ENCODE peak calls at places on chromosome 14, in nine cellular contexts. One of them, this sample, is unnamed.
A peak's percentile ranks its signal among the peaks of the same experiment; 100 is the strongest.

GRCh38 chr14:55398679-55399078 is 13.0 kb downstream of the ATG14 start:
- DNase-seq in hepatocyte: peak; percentile 45
- DNase-seq in mesenchymal stem cell: peak; percentile 94
- DNase-seq in IMR-90: peak; percentile 99
- DNase-seq in GM23338: no peak
- DNase-seq in HCT116: peak; percentile 73
- DNase-seq in SK-N-SH: no peak
- DNase-seq in H9: no peak
- DNase-seq in PC-3: peak; percentile 99
- DNase-seq in this sample: peak; percentile 99

GRCh38 chr14:95182379-95182778 is 25.1 kb upstream of the DICER1 start:
- DNase-seq in PC-3: no peak
- DNase-seq in SK-N-SH: no peak
- DNase-seq in GM23338: peak; percentile 53
- DNase-seq in HCT116: no peak
- DNase-seq in hepatocyte: no peak
- DNase-seq in IMR-90: no peak
- DNase-seq in H9: no peak
- DNase-seq in mesenchymal stem cell: no peak
- DNase-seq in this sample: no peak

GRCh38 chr14:65079201-65079600 is 23.1 kb downstream of the MAX start:
- DNase-seq in HCT116: no peak
- DNase-seq in GM23338: no peak
- DNase-seq in IMR-90: no peak
- DNase-seq in SK-N-SH: no peak
- DNase-seq in PC-3: no peak
- DNase-seq in hepatocyte: no peak
- DNase-seq in H9: no peak
- DNase-seq in mesenchymal stem cell: no peak
- DNase-seq in this sample: no peak

GRCh38 chr14:95759952-95760351 is 46.0 kb upstream of the TCL1A start:
- DNase-seq in SK-N-SH: peak; percentile 24
- DNase-seq in IMR-90: no peak
- DNase-seq in hepatocyte: no peak
- DNase-seq in PC-3: no peak
- DNase-seq in mesenchymal stem cell: no peak
- DNase-seq in HCT116: no peak
- DNase-seq in H9: no peak
- DNase-seq in GM23338: no peak
- DNase-seq in this sample: no peak

GRCh38 chr14:56659964-56660551 is 80.5 kb downstream of the TMEM260 start:
- DNase-seq in SK-N-SH: peak; percentile 60
- DNase-seq in IMR-90: peak; percentile 62
- DNase-seq in hepatocyte: peak; percentile 51
- DNase-seq in HCT116: peak; percentile 32
- DNase-seq in mesenchymal stem cell: peak; percentile 57
- DNase-seq in H9: no peak
- DNase-seq in PC-3: peak; percentile 82
- DNase-seq in GM23338: peak; percentile 73
- DNase-seq in this sample: peak; percentile 44

GRCh38 chr14:96095581-96096476 is 56.7 kb downstream of the C14orf132 start:
- DNase-seq in HCT116: no peak
- DNase-seq in H9: no peak
- DNase-seq in GM23338: peak; percentile 43
- DNase-seq in PC-3: peak; percentile 78
- DNase-seq in SK-N-SH: peak; percentile 82
- DNase-seq in mesenchymal stem cell: peak; percentile 97
- DNase-seq in hepatocyte: peak; percentile 82
- DNase-seq in IMR-90: peak; percentile 92
- DNase-seq in this sample: peak; percentile 72

GRCh38 chr14:95666450-95666849 is 19.8 kb upstream of the TCL1B start:
- DNase-seq in GM23338: no peak
- DNase-seq in hepatocyte: no peak
- DNase-seq in PC-3: no peak
- DNase-seq in SK-N-SH: no peak
- DNase-seq in mesenchymal stem cell: no peak
- DNase-seq in H9: no peak
- DNase-seq in HCT116: no peak
- DNase-seq in IMR-90: no peak
- DNase-seq in this sample: no peak

GRCh38 chr14:68502196-68502595 is 290.7 kb downstream of the ZFP36L1 start:
- DNase-seq in HCT116: no peak
- DNase-seq in SK-N-SH: no peak
- DNase-seq in GM23338: no peak
- DNase-seq in H9: no peak
- DNase-seq in IMR-90: no peak
- DNase-seq in mesenchymal stem cell: no peak
- DNase-seq in PC-3: no peak
- DNase-seq in hepatocyte: no peak
- DNase-seq in this sample: no peak

GRCh38 chr14:94423465-94424056 is 29.0 kb downstream of the SERPINA11 start:
- DNase-seq in PC-3: peak; percentile 66
- DNase-seq in H9: peak; percentile 88
- DNase-seq in SK-N-SH: peak; percentile 41
- DNase-seq in hepatocyte: peak; percentile 87
- DNase-seq in mesenchymal stem cell: peak; percentile 7
- DNase-seq in GM23338: peak; percentile 95
- DNase-seq in HCT116: peak; percentile 75
- DNase-seq in IMR-90: peak; percentile 59
- DNase-seq in this sample: peak; percentile 60

GRCh38 chr14:101929946-101930345 is 34.4 kb upstream of the DYNC1H1 start:
- DNase-seq in HCT116: no peak
- DNase-seq in H9: no peak
- DNase-seq in mesenchymal stem cell: no peak
- DNase-seq in PC-3: no peak
- DNase-seq in GM23338: no peak
- DNase-seq in SK-N-SH: no peak
- DNase-seq in IMR-90: no peak
- DNase-seq in hepatocyte: no peak
- DNase-seq in this sample: no peak

GRCh38 chr14:69101331-69101826 is 51.5 kb downstream of the DCAF5 start:
- DNase-seq in hepatocyte: peak; percentile 72
- DNase-seq in HCT116: peak; percentile 21
- DNase-seq in mesenchymal stem cell: peak; percentile 90
- DNase-seq in GM23338: peak; percentile 64
- DNase-seq in H9: no peak
- DNase-seq in PC-3: peak; percentile 81
- DNase-seq in IMR-90: peak; percentile 91
- DNase-seq in SK-N-SH: peak; percentile 20
- DNase-seq in this sample: peak; percentile 89

GRCh38 chr14:34496679-34497513 is 34.9 kb upstream of the SPTSSA start:
- DNase-seq in HCT116: peak; percentile 97
- DNase-seq in PC-3: peak; percentile 98
- DNase-seq in GM23338: peak; percentile 76
- DNase-seq in IMR-90: peak; percentile 100
- DNase-seq in mesenchymal stem cell: peak; percentile 99
- DNase-seq in H9: peak; percentile 86
- DNase-seq in hepatocyte: peak; percentile 93
- DNase-seq in SK-N-SH: peak; percentile 23
- DNase-seq in this sample: peak; percentile 100

GRCh38 chr14:83269583-83269982 is 1735.9 kb upstream of the SEL1L start:
- DNase-seq in SK-N-SH: no peak
- DNase-seq in HCT116: no peak
- DNase-seq in PC-3: no peak
- DNase-seq in IMR-90: no peak
- DNase-seq in GM23338: no peak
- DNase-seq in mesenchymal stem cell: no peak
- DNase-seq in H9: no peak
- DNase-seq in hepatocyte: no peak
- DNase-seq in this sample: no peak

GRCh38 chr14:30597496-30597895 is 24.6 kb upstream of the SCFD1 start:
- DNase-seq in mesenchymal stem cell: no peak
- DNase-seq in H9: no peak
- DNase-seq in IMR-90: no peak
- DNase-seq in PC-3: no peak
- DNase-seq in GM23338: no peak
- DNase-seq in hepatocyte: no peak
- DNase-seq in SK-N-SH: no peak
- DNase-seq in HCT116: no peak
- DNase-seq in this sample: no peak

GRCh38 chr14:100564506-100564905 is 22.7 kb downstream of the BEGAIN start:
- DNase-seq in GM23338: no peak
- DNase-seq in HCT116: no peak
- DNase-seq in IMR-90: no peak
- DNase-seq in SK-N-SH: no peak
- DNase-seq in mesenchymal stem cell: no peak
- DNase-seq in PC-3: no peak
- DNase-seq in hepatocyte: no peak
- DNase-seq in H9: no peak
- DNase-seq in this sample: no peak

GRCh38 chr14:100566119-100566518 is 21.1 kb downstream of the BEGAIN start:
- DNase-seq in IMR-90: no peak
- DNase-seq in SK-N-SH: no peak
- DNase-seq in H9: no peak
- DNase-seq in mesenchymal stem cell: no peak
- DNase-seq in GM23338: no peak
- DNase-seq in HCT116: no peak
- DNase-seq in hepatocyte: no peak
- DNase-seq in PC-3: no peak
- DNase-seq in this sample: no peak

GRCh38 chr14:100566586-100566985 is 20.6 kb downstream of the BEGAIN start:
- DNase-seq in hepatocyte: no peak
- DNase-seq in HCT116: no peak
- DNase-seq in IMR-90: no peak
- DNase-seq in H9: no peak
- DNase-seq in SK-N-SH: no peak
- DNase-seq in PC-3: no peak
- DNase-seq in mesenchymal stem cell: no peak
- DNase-seq in GM23338: no peak
- DNase-seq in this sample: no peak

GRCh38 chr14:100567009-100567876 is 20.0 kb downstream of the BEGAIN start:
- DNase-seq in IMR-90: no peak
- DNase-seq in mesenchymal stem cell: no peak
- DNase-seq in hepatocyte: no peak
- DNase-seq in H9: no peak
- DNase-seq in SK-N-SH: peak; percentile 85
- DNase-seq in PC-3: no peak
- DNase-seq in HCT116: no peak
- DNase-seq in GM23338: peak; percentile 65
- DNase-seq in this sample: no peak

GRCh38 chr14:100565650-100566049 is 21.6 kb downstream of the BEGAIN start:
- DNase-seq in IMR-90: no peak
- DNase-seq in HCT116: no peak
- DNase-seq in H9: no peak
- DNase-seq in hepatocyte: no peak
- DNase-seq in mesenchymal stem cell: no peak
- DNase-seq in GM23338: no peak
- DNase-seq in PC-3: no peak
- DNase-seq in SK-N-SH: no peak
- DNase-seq in this sample: no peak
- H2AFZ ChIP-seq in IMR-90: no peak overlapping the region
- H2AFZ ChIP-seq in HCT116: no peak overlapping the region
- H2AFZ ChIP-seq in H9: no peak overlapping the region
- H2AFZ ChIP-seq in hepatocyte: no peak overlapping the region
- H2AFZ ChIP-seq in mesenchymal stem cell: no peak overlapping the region
- H2AFZ ChIP-seq in GM23338: no peak overlapping the region
- H2AFZ ChIP-seq in PC-3: no peak overlapping the region
- H2AFZ ChIP-seq in SK-N-SH: no peak overlapping the region
- H2AFZ ChIP-seq in this sample: no peak overlapping the region

GRCh38 chr14:76096257-76096656 is 55.5 kb upstream of the GPATCH2L start:
- DNase-seq in mesenchymal stem cell: no peak
- DNase-seq in GM23338: no peak
- DNase-seq in H9: no peak
- DNase-seq in hepatocyte: no peak
- DNase-seq in IMR-90: no peak
- DNase-seq in PC-3: no peak
- DNase-seq in SK-N-SH: peak; percentile 84
- DNase-seq in HCT116: no peak
- DNase-seq in this sample: no peak
- H2AFZ ChIP-seq in mesenchymal stem cell: no peak overlapping the region
- H2AFZ ChIP-seq in GM23338: no peak overlapping the region
- H2AFZ ChIP-seq in H9: no peak overlapping the region
- H2AFZ ChIP-seq in hepatocyte: no peak overlapping the region
- H2AFZ ChIP-seq in IMR-90: no peak overlapping the region
- H2AFZ ChIP-seq in PC-3: no peak overlapping the region
- H2AFZ ChIP-seq in SK-N-SH: no peak overlapping the region
- H2AFZ ChIP-seq in HCT116: no peak overlapping the region
- H2AFZ ChIP-seq in this sample: no peak overlapping the region

DNA sequence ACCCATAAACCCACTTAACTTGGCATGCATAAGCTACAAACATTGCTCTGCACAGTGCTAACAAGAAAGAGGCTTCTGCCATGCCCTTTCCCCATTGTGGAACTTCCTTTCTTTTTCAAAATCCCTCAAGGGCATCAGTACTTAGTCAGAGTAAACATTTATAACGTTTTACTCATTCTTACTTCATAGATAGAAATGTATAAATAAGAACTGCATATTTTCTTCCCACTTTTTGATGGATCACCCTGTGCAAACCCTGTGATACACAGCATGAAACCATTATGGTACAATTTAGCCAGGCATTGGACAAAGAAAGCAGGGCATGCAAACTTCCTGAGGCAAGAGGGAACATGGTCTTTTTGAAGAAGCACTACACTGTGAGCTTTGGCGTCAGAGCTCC is 113.8 kb upstream of the FOXG1 start:
- DNase-seq in SK-N-SH: no peak
- DNase-seq in mesenchymal stem cell: peak; percentile 48
- DNase-seq in hepatocyte: no peak
- DNase-seq in IMR-90: peak; percentile 20
- DNase-seq in H9: no peak
- DNase-seq in GM23338: no peak
- DNase-seq in PC-3: peak; percentile 96
- DNase-seq in HCT116: no peak
- DNase-seq in this sample: peak; percentile 47
- H2AFZ ChIP-seq in SK-N-SH: no peak overlapping the region
- H2AFZ ChIP-seq in mesenchymal stem cell: no peak overlapping the region
- H2AFZ ChIP-seq in hepatocyte: no peak overlapping the region
- H2AFZ ChIP-seq in IMR-90: no peak overlapping the region
- H2AFZ ChIP-seq in H9: no peak overlapping the region
- H2AFZ ChIP-seq in GM23338: peak overlapping the region; percentile 45
- H2AFZ ChIP-seq in PC-3: peak overlapping the region; percentile 4
- H2AFZ ChIP-seq in HCT116: no peak overlapping the region
- H2AFZ ChIP-seq in this sample: no peak overlapping the region

GRCh38 chr14:36939265-36939664 is 233.1 kb downstream of the SLC25A21 start:
- DNase-seq in IMR-90: no peak
- DNase-seq in H9: no peak
- DNase-seq in GM23338: no peak
- DNase-seq in HCT116: no peak
- DNase-seq in mesenchymal stem cell: no peak
- DNase-seq in SK-N-SH: no peak
- DNase-seq in PC-3: no peak
- DNase-seq in hepatocyte: no peak
- DNase-seq in this sample: no peak

GRCh38 chr14:36944307-36945010 is 227.9 kb downstream of the SLC25A21 start:
- DNase-seq in PC-3: peak; percentile 79
- DNase-seq in HCT116: no peak
- DNase-seq in IMR-90: peak; percentile 79
- DNase-seq in H9: no peak
- DNase-seq in mesenchymal stem cell: peak; percentile 48
- DNase-seq in SK-N-SH: no peak
- DNase-seq in GM23338: no peak
- DNase-seq in hepatocyte: no peak
- DNase-seq in this sample: peak; percentile 54

GRCh38 chr14:36940476-36940875 is 231.9 kb downstream of the SLC25A21 start:
- DNase-seq in GM23338: no peak
- DNase-seq in mesenchymal stem cell: no peak
- DNase-seq in HCT116: no peak
- DNase-seq in SK-N-SH: no peak
- DNase-seq in IMR-90: no peak
- DNase-seq in PC-3: no peak
- DNase-seq in H9: no peak
- DNase-seq in hepatocyte: no peak
- DNase-seq in this sample: peak; percentile 40

GRCh38 chr14:36942522-36943245 is 229.7 kb downstream of the SLC25A21 start:
- DNase-seq in IMR-90: peak; percentile 48
- DNase-seq in SK-N-SH: no peak
- DNase-seq in H9: no peak
- DNase-seq in hepatocyte: no peak
- DNase-seq in PC-3: peak; percentile 83
- DNase-seq in HCT116: no peak
- DNase-seq in mesenchymal stem cell: peak; percentile 12
- DNase-seq in GM23338: no peak
- DNase-seq in this sample: peak; percentile 37

GRCh38 chr14:36941783-36942521 is 230.5 kb downstream of the SLC25A21 start:
- DNase-seq in SK-N-SH: peak; percentile 2
- DNase-seq in IMR-90: peak; percentile 64
- DNase-seq in mesenchymal stem cell: peak; percentile 62
- DNase-seq in GM23338: peak; percentile 71
- DNase-seq in PC-3: peak; percentile 88
- DNase-seq in H9: peak; percentile 60
- DNase-seq in hepatocyte: peak; percentile 80
- DNase-seq in HCT116: peak; percentile 60
- DNase-seq in this sample: peak; percentile 56
- H2AFZ ChIP-seq in SK-N-SH: no peak overlapping the region
- H2AFZ ChIP-seq in IMR-90: no peak overlapping the region
- H2AFZ ChIP-seq in mesenchymal stem cell: no peak overlapping the region
- H2AFZ ChIP-seq in GM23338: no peak overlapping the region
- H2AFZ ChIP-seq in PC-3: peak overlapping the region; percentile 32
- H2AFZ ChIP-seq in H9: no peak overlapping the region
- H2AFZ ChIP-seq in hepatocyte: no peak overlapping the region
- H2AFZ ChIP-seq in HCT116: peak overlapping the region; percentile 24
- H2AFZ ChIP-seq in this sample: no peak overlapping the region

This sample was measured in fibroblast of lung.